ENCODE peak calls at places on chromosomes 7 and 10, in eight cellular contexts. A is GM03348; G is progenitor cell of endocrine pancreas; R is stimulated activated CD8-positive, alpha-beta memory T cell treated with anti-CD3 and anti-CD28 coated beads, Interleukin-12 subunit alpha, Interleukin-12 subunit beta, amount 100 ng/mL, for 1 hour; W is cardiac muscle cell; T is MV-4-11; Z is Peyer's patch; V is MCF 10A. U is an unnamed sample.

GRCh38 chr7:112584290-112584689 is 103.5 kb downstream of the LSMEM1 start:
- DNase-seq in G (no peak), A (no peak), Z (no peak), W (no peak), R (no peak), T (no peak), V (peak), U (no peak)

GRCh38 chr7:74498354-74498753 is 44.6 kb downstream of the GTF2IRD1 start:
- DNase-seq in Z (no peak), W (no peak), R (no peak), V (no peak), G (no peak), A (no peak), T (no peak), U (no peak)

GRCh38 chr7:31327071-31327470 is 13.5 kb downstream of the NEUROD6 start:
- DNase-seq in Z (no peak), G (no peak), T (no peak), V (no peak), A (no peak), R (no peak), W (no peak), U (peak)

GRCh38 chr10:44911081-44911540 is at the start of gene TMEM72:
- DNase-seq in V (no peak), G (peak), T (no peak), R (no peak), Z (peak), W (no peak), A (no peak), U (no peak)

GRCh38 chr7:97020601-97021442 is 3.8 kb downstream of the DLX5 start:
- DNase-seq in V (no peak), T (no peak), G (no peak), A (no peak), Z (no peak), W (no peak), R (no peak), U (no peak)

GRCh38 chr7:27107391-27107900 is 5.0 kb upstream of the HOXA2 start:
- DNase-seq in W (no peak), R (no peak), G (no peak), V (peak), T (no peak), A (no peak), Z (no peak), U (no peak)

GRCh38 chr7:47386273-47386820 is 195.6 kb downstream of the TNS3 start:
- DNase-seq in V (no peak), G (no peak), W (no peak), T (no peak), A (no peak), R (no peak), Z (no peak), U (no peak)

GRCh38 chr7:42572561-42572960 is 335.6 kb upstream of the GLI3 start:
- DNase-seq in A (no peak), T (no peak), Z (no peak), W (no peak), G (no peak), R (no peak), V (no peak), U (no peak)

GRCh38 chr7:151795168-151795754 is 81.7 kb downstream of the PRKAG2 start:
- DNase-seq in W (no peak), T (no peak), R (no peak), Z (no peak), G (no peak), A (no peak), V (peak), U (no peak)

GRCh38 chr7:86784765-86785164 is 141.1 kb downstream of the GRM3 start:
- DNase-seq in V (no peak), A (no peak), T (no peak), G (no peak), R (no peak), W (no peak), Z (no peak), U (no peak)

GRCh38 chr7:85230623-85231022 is 43.8 kb upstream of the SEMA3D start:
- DNase-seq in W (no peak), R (no peak), T (peak), V (no peak), G (no peak), Z (no peak), A (no peak), U (no peak)

GRCh38 chr7:132941433-132941832 is 140.5 kb downstream of the CHCHD3 start:
- DNase-seq in R (no peak), G (no peak), Z (no peak), A (no peak), T (peak), W (no peak), V (no peak), U (no peak)

GRCh38 chr7:922334-923107 is 32.0 kb downstream of the ADAP1 start:
- DNase-seq in T (peak), W (no peak), Z (peak), V (no peak), A (no peak), G (no peak), R (peak), U (no peak)

GRCh38 chr10:52879181-52879607 is 106.6 kb upstream of the MBL2 start:
- DNase-seq in G (no peak), T (no peak), V (no peak), A (no peak), W (no peak), R (no peak), Z (no peak), U (no peak)

GRCh38 chr7:23161502-23161901 is 20.3 kb upstream of the NUP42 start:
- DNase-seq in R (no peak), Z (no peak), T (no peak), V (no peak), G (no peak), A (no peak), W (no peak), U (no peak)

GRCh38 chr10:67668448-67668847 is 27.5 kb downstream of the CTNNA3 start:
- DNase-seq in G (no peak), T (no peak), Z (no peak), R (no peak), A (no peak), V (peak), W (peak), U (no peak)

GRCh38 chr10:34751272-34751671 is 63.8 kb downstream of the PARD3 start:
- DNase-seq in V (no peak), Z (no peak), W (no peak), G (no peak), T (no peak), A (no peak), R (no peak), U (no peak)

GRCh38 chr10:30383366-30383765 is 34.3 kb upstream of the MTPAP start:
- DNase-seq in A (peak), W (peak), R (no peak), Z (no peak), V (no peak), T (no peak), G (no peak), U (no peak)

GRCh38 chr10:60237977-60238376 is 151.7 kb downstream of the ANK3 start:
- DNase-seq in T (peak), G (no peak), R (no peak), A (peak), V (peak), Z (no peak), W (peak), U (no peak)

GRCh38 chr7:71665716-71666115 is 533.8 kb downstream of the GALNT17 start:
- DNase-seq in W (no peak), A (no peak), G (no peak), Z (no peak), T (no peak), R (no peak), V (no peak), U (no peak)

GRCh38 chr10:36053271-36053670 is 411.2 kb upstream of the FZD8 start:
- DNase-seq in G (no peak), V (no peak), A (no peak), Z (no peak), W (no peak), T (no peak), R (no peak), U (no peak)

GRCh38 chr7:140594131-140594691 is 46.4 kb downstream of the DENND2A start:
- DNase-seq in V (no peak), Z (no peak), R (no peak), W (no peak), A (no peak), T (no peak), G (no peak), U (no peak)

U was measured in H4.